ENCODE peak calls at places on chromosomes 13 and 19, in four cellular contexts. B is K562, R is HepG2, W is GM12878. D is an unnamed sample.

GRCh38 chr13:62643799-62644484 is 1228.3 kb upstream of the PCDH20 start:
- DNase-seq in B (no peak), R (no peak), W (peak; percentile 15), D (no peak)

GRCh38 chr19:5451494-5451893 is 3.7 kb upstream of the ZNRF4 start:
- DNase-seq in B (no peak), R (no peak), W (no peak), D (no peak)

GRCh38 chr19:12841094-12841493 is 2.8 kb downstream of the MAST1 start:
- DNase-seq in B (peak; percentile 85), R (no peak), W (no peak), D (no peak)

GRCh38 chr19:18848860-18849661 is 17.3 kb downstream of the UPF1 start:
- DNase-seq in B (no peak), R (no peak), W (no peak), D (no peak)

GRCh38 chr13:33799950-33800592 is 17.9 kb upstream of the RFC3 start:
- DNase-seq in B (no peak), R (peak; percentile 38), W (no peak), D (no peak)

GRCh38 chr19:2602391-2603181 is 99.9 kb downstream of the GNG7 start:
- DNase-seq in B (no peak), R (no peak), W (no peak), D (no peak)

GRCh38 chr13:71870036-71870435 is 3.0 kb upstream of the DACH1 start:
- DNase-seq in B (no peak), R (no peak), W (no peak), D (no peak)

GRCh38 chr13:73451120-73452029 is 392.6 kb downstream of the KLF5 start:
- DNase-seq in B (no peak), R (peak; percentile 62), W (no peak), D (peak; percentile 80)

GRCh38 chr19:19618384-19619051 is at the start of gene PBX4:
- DNase-seq in B (peak; percentile 99), R (no peak), W (peak; percentile 87), D (peak; percentile 87)

GRCh38 chr19:45402469-45403070 is 2.3 kb downstream of the PPP1R13L start:
- DNase-seq in B (peak; percentile 86), R (no peak), W (no peak), D (peak; percentile 96)

GRCh38 chr13:74288361-74288911 is 154.2 kb upstream of the KLF12 start:
- DNase-seq in B (no peak), R (no peak), W (no peak), D (no peak)

GRCh38 chr13:20387441-20387971 is 138.2 kb downstream of the CRYL1 start:
- DNase-seq in B (no peak), R (no peak), W (no peak), D (no peak)

GRCh38 chr19:32824906-32825608 is 44.5 kb downstream of the SLC7A9 start:
- DNase-seq in B (no peak), R (no peak), W (no peak), D (no peak)

GRCh38 chr13:104987621-104988020 is 1547.8 kb downstream of the EFNB2 start:
- DNase-seq in B (no peak), R (no peak), W (no peak), D (no peak)

GRCh38 chr13:43348397-43348796 is 325.0 kb downstream of the DNAJC15 start:
- DNase-seq in B (no peak), R (no peak), W (no peak), D (peak; percentile 11)

GRCh38 chr13:74675185-74675584 is 541.0 kb upstream of the KLF12 start:
- DNase-seq in B (no peak), R (no peak), W (no peak), D (no peak)

GRCh38 chr19:39246951-39247669 is 1.5 kb downstream of the IFNL4 start:
- DNase-seq in B (peak; percentile 45), R (no peak), W (no peak), D (no peak)

GRCh38 chr13:41144576-41144975 is 12.0 kb upstream of the KBTBD6 start:
- DNase-seq in B (no peak), R (no peak), W (no peak), D (no peak)

GRCh38 chr19:2579678-2580280 is 103.9 kb downstream of the GADD45B start:
- DNase-seq in B (no peak), R (no peak), W (no peak), D (no peak)

GRCh38 chr13:71799320-71799719 is 67.7 kb downstream of the DACH1 start:
- DNase-seq in B (no peak), R (no peak), W (no peak), D (no peak)

GRCh38 chr19:48487944-48488343 is 18.8 kb downstream of the CYTH2 start:
- DNase-seq in B (no peak), R (peak; percentile 37), W (no peak), D (peak; percentile 88)

DNA sequence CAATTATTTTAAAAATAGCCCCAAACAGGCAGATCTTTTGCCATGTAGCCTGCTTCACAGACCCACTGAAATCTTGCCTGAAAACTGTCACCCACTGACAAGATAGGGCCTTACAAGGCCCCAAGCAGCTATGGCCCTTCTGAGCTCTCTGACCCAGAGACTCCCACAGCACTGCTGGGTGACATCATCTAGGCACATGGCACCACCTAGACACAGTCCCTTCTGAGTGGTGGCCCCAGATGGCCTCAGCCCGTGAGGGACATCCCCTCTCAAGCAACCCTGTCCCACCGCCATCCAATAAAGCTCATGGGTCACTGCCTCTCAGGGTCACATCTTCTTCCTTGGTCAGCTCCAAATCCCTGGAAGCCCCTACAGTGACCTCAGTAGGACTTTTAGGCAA is 65.0 kb upstream of the DOCK9 start:
- DNase-seq in B (peak; percentile 15), R (no peak), W (no peak), D (no peak)
- TF ChIP-seq KDM1A in B (no peak), R (no peak), W (no peak), D (no peak)

DNA sequence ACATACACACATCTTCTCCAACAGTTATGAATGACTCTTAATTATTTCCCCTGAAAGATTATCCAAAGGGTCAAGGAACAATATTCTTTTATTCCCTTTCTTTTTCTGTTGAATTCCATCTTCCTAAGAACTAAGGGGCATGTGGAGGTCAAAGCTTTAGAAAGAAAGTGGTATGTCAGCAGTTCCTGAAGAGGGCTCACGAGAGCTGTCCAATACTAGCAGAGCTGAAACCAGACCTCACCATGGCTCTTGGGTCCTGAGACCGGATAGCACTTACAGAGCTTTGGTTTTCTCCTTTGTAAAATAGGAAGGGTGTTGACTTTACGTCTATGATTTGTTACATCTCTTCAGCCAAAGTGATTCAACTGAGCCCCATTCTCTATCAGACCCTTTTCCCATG is 109.8 kb upstream of the FREM2 start:
- DNase-seq in B (no peak), R (peak; percentile 1), W (no peak), D (no peak)
- TF ChIP-seq REST in B (no peak), R (no peak), W (peak; percentile 59), D (peak; percentile 29)

DNA sequence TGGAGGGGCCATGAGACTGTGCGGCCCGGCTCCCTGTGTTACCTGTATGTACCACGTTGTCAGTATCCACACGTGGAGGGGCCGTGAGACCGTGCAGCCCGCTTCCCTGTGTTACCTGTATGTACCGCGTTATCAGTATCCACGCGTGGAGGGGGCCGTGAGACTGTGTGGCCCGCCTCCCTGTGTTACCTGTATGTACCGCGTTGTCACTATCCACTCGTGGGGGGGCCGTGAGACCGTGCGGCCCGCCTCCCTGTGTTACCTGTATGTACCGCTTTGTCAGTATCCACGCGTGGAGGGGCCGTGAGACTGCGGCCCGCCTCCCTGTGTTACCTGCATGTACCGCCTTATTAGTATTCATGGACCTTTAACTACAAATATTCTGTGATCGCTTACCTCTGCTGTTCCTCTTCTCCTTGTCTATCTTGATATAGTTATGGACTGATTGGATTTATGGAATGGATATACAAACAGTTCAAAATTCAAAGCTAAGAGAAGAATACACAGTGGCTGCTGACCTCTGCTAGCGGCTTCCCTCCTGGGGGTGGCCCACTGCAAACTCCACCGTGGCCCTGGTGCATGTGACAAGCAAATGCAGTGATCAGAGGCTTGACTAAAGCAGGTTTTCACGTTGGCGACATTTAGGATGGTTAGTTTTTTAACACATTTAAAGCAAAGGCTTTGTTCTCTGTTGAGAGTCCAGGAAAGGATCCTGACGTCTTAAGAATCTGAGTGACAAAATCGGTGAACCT is 38.7 kb downstream of the ATP11A start:
- DNase-seq in B (no peak), R (no peak), W (no peak), D (no peak)
- TF ChIP-seq CHD2 in B (no peak), R (no peak), W (no peak), D (no peak)

DNA sequence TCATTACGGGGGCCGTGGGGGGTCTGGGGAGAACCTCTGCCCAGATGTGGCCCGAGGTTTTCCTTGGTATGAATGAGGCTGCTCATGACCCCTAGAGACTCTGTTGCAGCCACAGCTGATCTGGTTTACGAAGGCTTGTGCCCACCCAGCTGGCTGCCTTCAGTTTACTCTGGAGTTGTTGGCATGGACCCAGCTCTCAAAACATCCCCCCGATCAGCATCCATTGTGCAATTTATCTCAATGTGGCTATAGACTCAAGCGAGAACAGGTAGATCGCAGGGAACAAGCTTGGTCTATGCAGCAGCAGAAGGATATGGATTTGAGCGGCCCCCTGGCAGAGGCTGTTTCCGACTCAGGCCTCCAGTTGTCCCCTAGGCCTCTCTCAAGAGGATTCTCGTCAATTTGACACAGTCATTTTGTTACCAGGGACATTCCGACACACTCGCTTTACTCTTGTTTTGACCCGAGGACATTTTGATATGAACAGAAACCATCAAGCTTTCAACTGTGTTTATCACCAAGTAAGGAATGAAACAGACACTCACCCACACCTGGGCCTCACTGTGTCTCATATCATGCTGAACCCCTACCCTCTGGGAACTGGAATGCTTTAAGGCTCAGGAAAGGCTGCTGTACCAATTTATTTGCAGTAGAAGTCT is 161.5 kb downstream of the KATNAL1 start:
- DNase-seq in B (no peak), R (no peak), W (peak; percentile 87), D (no peak)
- TF ChIP-seq KDM1A in B (no peak), R (no peak), W (no peak), D (no peak)

DNA sequence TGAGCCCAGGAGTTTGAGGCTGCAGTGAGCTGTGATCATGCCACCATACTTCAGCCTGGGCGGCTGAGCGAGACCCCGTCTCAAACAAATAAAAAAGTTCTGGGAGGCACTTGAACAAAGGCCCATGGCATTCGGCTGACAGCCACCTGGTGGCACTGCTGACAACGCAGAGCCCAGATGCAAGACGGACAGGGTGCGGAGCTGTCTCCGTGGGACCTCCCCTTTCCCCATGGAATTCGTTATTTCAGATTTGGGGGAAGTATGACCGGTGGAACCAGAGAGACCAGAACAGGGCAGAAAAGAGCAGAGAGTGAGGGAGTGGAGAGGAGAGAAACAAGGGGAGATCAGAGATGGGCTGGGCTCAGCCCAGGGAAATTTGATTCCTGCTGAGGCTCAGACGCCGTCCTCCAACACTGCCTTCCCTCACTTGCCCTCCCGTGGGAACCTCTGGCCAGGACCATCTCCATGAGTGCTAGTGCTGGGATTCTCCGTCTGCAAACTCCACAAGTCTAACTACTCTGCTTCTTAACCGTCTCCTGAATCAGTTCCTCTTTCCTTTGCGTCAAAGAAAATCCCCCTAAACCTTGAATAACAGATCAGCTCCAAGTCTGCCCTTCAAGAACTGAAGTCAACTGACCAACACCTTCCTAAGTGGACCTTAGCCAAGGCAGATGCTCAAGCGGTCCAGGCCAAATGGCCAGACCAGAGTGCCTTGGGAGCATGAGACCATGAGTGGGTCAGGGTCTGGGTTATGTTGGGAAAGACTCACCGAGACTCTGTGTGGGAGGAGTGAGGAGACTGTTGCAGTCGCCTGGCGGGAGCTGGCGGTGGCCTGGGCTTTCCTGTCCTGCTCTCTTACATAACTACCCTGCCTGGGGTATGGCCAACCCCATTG is 11.9 kb upstream of the ATF5 start:
- DNase-seq in B (no peak), R (no peak), W (no peak), D (no peak)
- TF ChIP-seq REST in B (no peak), R (no peak), W (no peak), D (no peak)

GRCh38 chr19:10419200-10419645 is 1.1 kb upstream of the PDE4A start:
- DNase-seq in B (peak; percentile 63), R (no peak), W (no peak), D (no peak)
- TF ChIP-seq CHD2 in B (peak; percentile 23), R (no peak), W (no peak), D (no peak)

GRCh38 chr13:106102776-106103175 is 432.7 kb downstream of the EFNB2 start:
- DNase-seq in B (no peak), R (no peak), W (no peak), D (no peak)
- TF ChIP-seq KDM1A in B (no peak), R (no peak), W (no peak), D (no peak)